ENCODE peak calls at places on chromosomes 4 and X, in six cellular contexts. K is psoas muscle, R is Peyer's patch, O is cardiac muscle cell, E is Panc1, X is brain microvascular endothelial cell. Y is an unnamed sample.

GRCh38 chr4:161061046-161061445 is 1102.8 kb downstream of the FSTL5 start:
- DNase-seq in K (no peak), R (no peak), O (no peak), E (no peak), X (no peak), Y (no peak)

GRCh38 chr4:34920032-34920431 is 1324.3 kb downstream of the ARAP2 start:
- DNase-seq in K (no peak), R (no peak), O (no peak), E (no peak), X (no peak), Y (no peak)

GRCh38 chrX:150365051-150365952 is 2.2 kb downstream of the MAMLD1 start:
- DNase-seq in K (peak; percentile 87), R (peak; percentile 61), O (peak; percentile 63), E (no peak), X (peak; percentile 28), Y (peak; percentile 67)

GRCh38 chr4:41373221-41373620 is 116.5 kb downstream of the UCHL1 start:
- DNase-seq in K (no peak), R (no peak), O (no peak), E (no peak), X (no peak), Y (peak; percentile 41)

GRCh38 chrX:80022363-80023031 is 7.9 kb downstream of the TBX22 start:
- DNase-seq in K (no peak), R (no peak), O (peak; percentile 36), E (no peak), X (no peak), Y (no peak)

GRCh38 chr4:175531405-175532091 is 280.5 kb downstream of the GPM6A start:
- DNase-seq in K (no peak), R (no peak), O (no peak), E (peak; percentile 32), X (peak; percentile 72), Y (no peak)

GRCh38 chrX:68498044-68498507 is 775 bp upstream of the YIPF6 start:
- DNase-seq in K (no peak), R (no peak), O (no peak), E (no peak), X (no peak), Y (no peak)

GRCh38 chrX:152601848-152602616 is 35.7 kb upstream of the GABRQ start:
- DNase-seq in K (no peak), R (no peak), O (no peak), E (no peak), X (peak; percentile 28), Y (no peak)

GRCh38 chrX:108224727-108225455 is 133.3 kb downstream of the ATG4A start:
- DNase-seq in K (peak; percentile 31), R (no peak), O (peak; percentile 73), E (no peak), X (peak; percentile 8), Y (no peak)

GRCh38 chr4:130393246-130394041 is 1297.5 kb downstream of the C4orf33 start:
- DNase-seq in K (no peak), R (no peak), O (peak; percentile 23), E (no peak), X (peak; percentile 88), Y (no peak)

GRCh38 chr4:54658321-54659093 is 750 bp downstream of the KIT start:
- DNase-seq in K (peak; percentile 56), R (peak; percentile 66), O (peak; percentile 78), E (no peak), X (peak; percentile 46), Y (peak; percentile 46)

GRCh38 chr4:142202404-142203332 is 566.3 kb downstream of the IL15 start:
- DNase-seq in K (no peak), R (no peak), O (no peak), E (no peak), X (no peak), Y (no peak)

GRCh38 chr4:158722917-158723793 is at the start of gene PPID:
- DNase-seq in K (peak; percentile 94), R (peak; percentile 93), O (peak; percentile 87), E (no peak), X (peak; percentile 68), Y (peak; percentile 84)

GRCh38 chr4:73392936-73393335 is 11.2 kb upstream of the ALB start:
- DNase-seq in K (no peak), R (no peak), O (no peak), E (no peak), X (no peak), Y (no peak)

GRCh38 chr4:38157592-38157991 is 197.4 kb downstream of the PTTG2 start:
- DNase-seq in K (peak; percentile 22), R (no peak), O (no peak), E (no peak), X (no peak), Y (no peak)

GRCh38 chr4:6722891-6723290 is 6.9 kb downstream of the BLOC1S4 start:
- DNase-seq in K (no peak), R (no peak), O (no peak), E (no peak), X (no peak), Y (no peak)

GRCh38 chrX:13051167-13051528 is 6.7 kb upstream of the FAM9C start:
- DNase-seq in K (no peak), R (no peak), O (no peak), E (no peak), X (no peak), Y (no peak)

GRCh38 chrX:99705696-99706095 is 704.4 kb downstream of the PCDH19 start:
- DNase-seq in K (no peak), R (no peak), O (no peak), E (no peak), X (no peak), Y (no peak)

GRCh38 chr4:129926936-129927335 is 831.0 kb downstream of the C4orf33 start:
- DNase-seq in K (no peak), R (no peak), O (no peak), E (no peak), X (no peak), Y (no peak)

GRCh38 chrX:6678313-6678712 is 143.4 kb upstream of the VCX3A start:
- DNase-seq in K (no peak), R (no peak), O (peak; percentile 57), E (no peak), X (no peak), Y (no peak)

GRCh38 chr4:1872918-1873269 is 1.7 kb downstream of the NSD2 start:
- DNase-seq in K (no peak), R (no peak), O (no peak), E (no peak), X (peak; percentile 26), Y (no peak)

GRCh38 chrX:108699368-108699767 is 37.0 kb downstream of the IRS4 start:
- DNase-seq in K (no peak), R (no peak), O (peak; percentile 39), E (peak; percentile 8), X (peak; percentile 16), Y (no peak)

GRCh38 chrX:151983186-151983585 is 8.7 kb upstream of the GABRE start:
- DNase-seq in K (no peak), R (no peak), O (no peak), E (no peak), X (no peak), Y (no peak)

GRCh38 chr4:104487105-104487504 is 7.6 kb downstream of the CXXC4 start:
- DNase-seq in K (no peak), R (no peak), O (peak; percentile 37), E (no peak), X (no peak), Y (no peak)
- H3K4me3 ChIP-seq in K (no peak overlapping the region), R (no peak overlapping the region), O (no peak overlapping the region), E (no peak overlapping the region), X (no peak overlapping the region), Y (no peak overlapping the region)

DNA sequence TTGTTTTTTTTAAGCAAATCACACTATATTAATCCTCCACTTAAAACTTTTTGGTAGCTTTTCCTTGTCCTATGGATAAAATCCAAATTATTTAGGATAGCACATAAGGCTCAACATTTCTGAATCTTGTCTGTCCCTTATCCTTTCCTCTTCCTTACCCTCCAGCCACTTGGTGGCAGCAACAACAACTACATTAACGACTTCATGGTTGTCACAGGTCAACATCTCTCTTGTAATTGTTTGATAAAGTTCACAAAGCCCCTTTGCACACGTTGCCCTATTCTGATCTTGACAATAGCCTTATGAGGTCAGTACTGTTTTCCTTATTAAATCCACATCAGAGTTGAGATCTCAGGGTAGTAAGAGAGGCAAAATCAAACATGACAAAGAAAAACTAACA is 269.0 kb upstream of the PABPC4L start:
- DNase-seq in K (no peak), R (no peak), O (peak; percentile 33), E (no peak), X (peak; percentile 18), Y (no peak)
- TF ChIP-seq CTCF in K (no peak), R (no peak), O (no peak), E (peak; percentile 4), X (peak; percentile 52), Y (no peak)

DNA sequence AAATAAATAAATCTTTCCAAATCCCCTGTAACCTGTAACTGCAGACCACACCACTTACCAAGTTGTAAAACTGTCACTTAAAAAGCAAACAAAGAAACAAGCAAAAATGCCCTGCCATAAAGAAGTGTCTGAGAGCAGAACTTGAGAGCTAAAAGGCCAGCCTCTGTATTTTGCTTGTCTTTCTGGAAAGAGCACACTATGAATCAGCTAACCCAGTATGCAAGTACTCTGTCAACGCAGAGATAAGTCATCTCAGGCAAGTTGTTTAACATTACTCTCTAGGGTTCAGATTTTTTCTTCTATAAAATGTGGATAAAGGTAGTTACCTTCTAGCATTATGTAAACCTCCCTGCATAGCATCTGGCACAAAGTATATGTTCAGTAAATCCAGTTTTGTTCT is 134.8 kb downstream of the HS3ST1 start:
- DNase-seq in K (no peak), R (no peak), O (peak; percentile 24), E (no peak), X (no peak), Y (no peak)
- H3K27ac ChIP-seq in K (no peak overlapping the region), R (no peak overlapping the region), O (no peak overlapping the region), E (no peak overlapping the region), X (no peak overlapping the region), Y (no peak overlapping the region)

GRCh38 chrX:119688856-119689455 is 4.0 kb downstream of the SEPTIN6 start:
- DNase-seq in K (no peak), R (no peak), O (no peak), E (no peak), X (no peak), Y (no peak)

GRCh38 chrX:119693032-119693995 is at the start of gene SEPTIN6:
- DNase-seq in K (peak; percentile 81), R (peak; percentile 65), O (peak; percentile 85), E (no peak), X (peak; percentile 60), Y (peak; percentile 81)

GRCh38 chrX:119692241-119693031 is 532 bp downstream of the SEPTIN6 start:
- DNase-seq in K (peak; percentile 57), R (peak; percentile 54), O (peak; percentile 47), E (no peak), X (peak; percentile 17), Y (peak; percentile 78)

GRCh38 chrX:119693996-119694451 is 1.1 kb upstream of the SEPTIN6 start:
- DNase-seq in K (no peak), R (no peak), O (peak; percentile 39), E (no peak), X (no peak), Y (peak; percentile 59)

DNA sequence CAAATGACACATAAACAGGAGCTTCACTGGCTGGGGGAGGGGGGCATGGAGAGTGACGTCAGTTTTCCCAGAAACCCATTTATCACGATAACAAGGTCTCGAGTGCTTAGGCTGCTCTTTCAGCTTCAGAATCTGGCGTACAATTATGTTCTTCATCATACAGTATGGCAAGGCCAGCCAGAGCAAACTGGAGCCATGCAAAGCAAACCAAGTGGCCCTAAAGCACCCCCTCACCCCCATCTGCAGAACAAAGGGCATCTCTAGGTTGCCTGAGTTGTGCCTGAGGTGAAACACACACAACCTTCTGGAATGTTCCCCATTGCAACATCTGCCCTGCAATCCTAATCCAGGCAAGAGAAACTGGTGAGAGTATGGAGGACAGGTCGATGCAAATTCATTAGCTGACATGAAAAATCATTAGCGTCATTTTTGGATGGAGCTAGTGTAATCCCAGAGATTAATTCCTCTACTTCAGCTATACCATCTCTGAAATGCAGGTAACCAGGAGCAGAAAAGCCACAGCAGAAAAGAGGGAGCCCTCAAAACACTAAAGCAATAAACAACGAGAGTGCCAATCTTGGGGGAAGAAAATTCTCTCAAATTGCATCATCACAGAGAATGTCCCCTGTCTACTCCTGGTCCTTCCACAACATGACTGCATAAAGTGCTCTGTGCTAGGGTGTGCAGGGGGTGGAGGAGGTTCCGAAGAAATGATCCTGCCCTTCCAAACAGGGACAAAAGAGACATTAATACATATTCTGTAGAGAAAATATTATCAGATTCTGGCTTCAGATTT is 1.8 kb downstream of the SEPTIN6 start:
- DNase-seq in K (no peak), R (no peak), O (no peak), E (no peak), X (peak; percentile 17), Y (peak; percentile 77)
- H3K4me3 ChIP-seq in K (no peak overlapping the region), R (peak overlapping the region; percentile 84), O (no peak overlapping the region), E (peak overlapping the region; percentile 77), X (no peak overlapping the region), Y (peak overlapping the region; percentile 74)

Y was measured in adrenal gland.